ENCODE peak calls at places on chromosomes 13 and 19, in nine cellular contexts. One of them, this sample, is unnamed.

GRCh38 chr13:90302113-90302512 is 1045.4 kb upstream of the MIR17HG start:
- DNase-seq in MCF 10A: peak
- DNase-seq in D721Med: no peak
- DNase-seq in Caco-2: no peak
- DNase-seq in mucosa of descending colon: no peak
- DNase-seq in lower leg skin: no peak
- DNase-seq in Calu3: no peak
- DNase-seq in breast epithelium: no peak
- DNase-seq in AG09319: no peak
- DNase-seq in this sample: no peak

GRCh38 chr19:55838251-55838650 is 1.9 kb downstream of the NLRP4 start:
- DNase-seq in Calu3: no peak
- DNase-seq in D721Med: no peak
- DNase-seq in Caco-2: no peak
- DNase-seq in breast epithelium: no peak
- DNase-seq in lower leg skin: no peak
- DNase-seq in mucosa of descending colon: no peak
- DNase-seq in AG09319: no peak
- DNase-seq in MCF 10A: no peak
- DNase-seq in this sample: no peak

GRCh38 chr13:68523838-68524424 is 1293.8 kb upstream of the PCDH9 start:
- DNase-seq in Calu3: no peak
- DNase-seq in D721Med: no peak
- DNase-seq in MCF 10A: no peak
- DNase-seq in Caco-2: no peak
- DNase-seq in mucosa of descending colon: no peak
- DNase-seq in lower leg skin: no peak
- DNase-seq in AG09319: no peak
- DNase-seq in breast epithelium: no peak
- DNase-seq in this sample: no peak

GRCh38 chr19:31387662-31388175 is 38.5 kb upstream of the TSHZ3 start:
- DNase-seq in Caco-2: no peak
- DNase-seq in AG09319: no peak
- DNase-seq in D721Med: no peak
- DNase-seq in Calu3: no peak
- DNase-seq in lower leg skin: no peak
- DNase-seq in MCF 10A: no peak
- DNase-seq in breast epithelium: no peak
- DNase-seq in mucosa of descending colon: no peak
- DNase-seq in this sample: no peak

GRCh38 chr19:6801397-6802086 is 29.0 kb downstream of the VAV1 start:
- DNase-seq in Caco-2: no peak
- DNase-seq in AG09319: no peak
- DNase-seq in lower leg skin: peak
- DNase-seq in mucosa of descending colon: peak
- DNase-seq in MCF 10A: peak
- DNase-seq in D721Med: no peak
- DNase-seq in Calu3: peak
- DNase-seq in breast epithelium: no peak
- DNase-seq in this sample: peak

GRCh38 chr19:10001899-10002298 is 8.4 kb downstream of the COL5A3 start:
- DNase-seq in Caco-2: peak
- DNase-seq in mucosa of descending colon: peak
- DNase-seq in Calu3: peak
- DNase-seq in breast epithelium: no peak
- DNase-seq in lower leg skin: no peak
- DNase-seq in D721Med: no peak
- DNase-seq in AG09319: no peak
- DNase-seq in MCF 10A: peak
- DNase-seq in this sample: no peak

GRCh38 chr19:31506102-31506501 is 156.9 kb upstream of the TSHZ3 start:
- DNase-seq in AG09319: no peak
- DNase-seq in mucosa of descending colon: no peak
- DNase-seq in lower leg skin: peak
- DNase-seq in MCF 10A: no peak
- DNase-seq in Calu3: no peak
- DNase-seq in D721Med: no peak
- DNase-seq in breast epithelium: no peak
- DNase-seq in Caco-2: no peak
- DNase-seq in this sample: no peak

GRCh38 chr13:59266478-59267063 is 897.2 kb downstream of the DIAPH3 start:
- DNase-seq in mucosa of descending colon: no peak
- DNase-seq in D721Med: no peak
- DNase-seq in breast epithelium: no peak
- DNase-seq in MCF 10A: no peak
- DNase-seq in Calu3: no peak
- DNase-seq in lower leg skin: no peak
- DNase-seq in AG09319: no peak
- DNase-seq in Caco-2: no peak
- DNase-seq in this sample: no peak

GRCh38 chr13:97238432-97238831 is 16.3 kb downstream of the MBNL2 start:
- DNase-seq in breast epithelium: no peak
- DNase-seq in AG09319: no peak
- DNase-seq in mucosa of descending colon: no peak
- DNase-seq in lower leg skin: no peak
- DNase-seq in Calu3: no peak
- DNase-seq in D721Med: no peak
- DNase-seq in Caco-2: no peak
- DNase-seq in MCF 10A: no peak
- DNase-seq in this sample: no peak

GRCh38 chr19:7540761-7541480 is 5.4 kb downstream of the PNPLA6 start:
- DNase-seq in mucosa of descending colon: no peak
- DNase-seq in AG09319: no peak
- DNase-seq in MCF 10A: peak
- DNase-seq in breast epithelium: no peak
- DNase-seq in D721Med: no peak
- DNase-seq in Caco-2: no peak
- DNase-seq in Calu3: no peak
- DNase-seq in lower leg skin: no peak
- DNase-seq in this sample: no peak

GRCh38 chr13:93080166-93080565 is 146.4 kb upstream of the GPC6 start:
- DNase-seq in breast epithelium: no peak
- DNase-seq in Calu3: no peak
- DNase-seq in AG09319: no peak
- DNase-seq in D721Med: no peak
- DNase-seq in lower leg skin: no peak
- DNase-seq in MCF 10A: no peak
- DNase-seq in mucosa of descending colon: no peak
- DNase-seq in Caco-2: no peak
- DNase-seq in this sample: no peak

GRCh38 chr19:44003461-44004134 is 841 bp downstream of the ZNF230 start:
- DNase-seq in Calu3: peak
- DNase-seq in AG09319: no peak
- DNase-seq in breast epithelium: no peak
- DNase-seq in lower leg skin: peak
- DNase-seq in MCF 10A: peak
- DNase-seq in mucosa of descending colon: peak
- DNase-seq in Caco-2: peak
- DNase-seq in D721Med: no peak
- DNase-seq in this sample: peak

GRCh38 chr13:46317120-46317519 is 69.9 kb downstream of the RUBCNL start:
- DNase-seq in lower leg skin: no peak
- DNase-seq in Caco-2: no peak
- DNase-seq in breast epithelium: no peak
- DNase-seq in D721Med: no peak
- DNase-seq in AG09319: no peak
- DNase-seq in MCF 10A: no peak
- DNase-seq in mucosa of descending colon: no peak
- DNase-seq in Calu3: no peak
- DNase-seq in this sample: no peak

GRCh38 chr13:37109080-37109678 is 3.7 kb upstream of the CSNK1A1L start:
- DNase-seq in lower leg skin: no peak
- DNase-seq in MCF 10A: peak
- DNase-seq in Calu3: peak
- DNase-seq in Caco-2: peak
- DNase-seq in mucosa of descending colon: no peak
- DNase-seq in D721Med: no peak
- DNase-seq in AG09319: no peak
- DNase-seq in breast epithelium: no peak
- DNase-seq in this sample: peak

GRCh38 chr13:31119966-31120733 is 41.6 kb downstream of the HSPH1 start:
- DNase-seq in D721Med: no peak
- DNase-seq in Calu3: no peak
- DNase-seq in MCF 10A: peak
- DNase-seq in mucosa of descending colon: no peak
- DNase-seq in Caco-2: no peak
- DNase-seq in AG09319: no peak
- DNase-seq in breast epithelium: no peak
- DNase-seq in lower leg skin: peak
- DNase-seq in this sample: no peak

GRCh38 chr13:30033681-30034447 is 183.4 kb upstream of the UBL3 start:
- DNase-seq in D721Med: no peak
- DNase-seq in lower leg skin: no peak
- DNase-seq in breast epithelium: no peak
- DNase-seq in Caco-2: no peak
- DNase-seq in Calu3: no peak
- DNase-seq in mucosa of descending colon: no peak
- DNase-seq in AG09319: peak
- DNase-seq in MCF 10A: peak
- DNase-seq in this sample: no peak

GRCh38 chr19:44476559-44477408 is 23.5 kb downstream of the ZNF180 start:
- DNase-seq in lower leg skin: no peak
- DNase-seq in AG09319: no peak
- DNase-seq in MCF 10A: peak
- DNase-seq in mucosa of descending colon: no peak
- DNase-seq in breast epithelium: no peak
- DNase-seq in Calu3: no peak
- DNase-seq in Caco-2: peak
- DNase-seq in D721Med: no peak
- DNase-seq in this sample: no peak

GRCh38 chr13:110298566-110299321 is 8.2 kb downstream of the COL4A1 start:
- DNase-seq in mucosa of descending colon: no peak
- DNase-seq in Calu3: no peak
- DNase-seq in AG09319: no peak
- DNase-seq in D721Med: no peak
- DNase-seq in breast epithelium: no peak
- DNase-seq in MCF 10A: no peak
- DNase-seq in lower leg skin: peak
- DNase-seq in Caco-2: no peak
- DNase-seq in this sample: no peak

GRCh38 chr19:45492627-45493470 is 4.0 kb downstream of the RTN2 start:
- DNase-seq in mucosa of descending colon: peak
- DNase-seq in MCF 10A: peak
- DNase-seq in lower leg skin: no peak
- DNase-seq in AG09319: peak
- DNase-seq in D721Med: no peak
- DNase-seq in breast epithelium: no peak
- DNase-seq in Caco-2: peak
- DNase-seq in Calu3: no peak
- DNase-seq in this sample: peak

GRCh38 chr19:18223860-18224524 is 2.2 kb downstream of the PDE4C start:
- DNase-seq in D721Med: no peak
- DNase-seq in Caco-2: peak
- DNase-seq in MCF 10A: peak
- DNase-seq in Calu3: peak
- DNase-seq in AG09319: no peak
- DNase-seq in lower leg skin: no peak
- DNase-seq in mucosa of descending colon: peak
- DNase-seq in breast epithelium: no peak
- DNase-seq in this sample: peak

GRCh38 chr13:47837104-47837880 is 163.8 kb downstream of the SUCLA2 start:
- DNase-seq in MCF 10A: no peak
- DNase-seq in Caco-2: no peak
- DNase-seq in AG09319: no peak
- DNase-seq in Calu3: no peak
- DNase-seq in breast epithelium: no peak
- DNase-seq in D721Med: no peak
- DNase-seq in lower leg skin: no peak
- DNase-seq in mucosa of descending colon: no peak
- DNase-seq in this sample: no peak

GRCh38 chr19:48629599-48630288 is 7.4 kb downstream of the DBP start:
- DNase-seq in MCF 10A: no peak
- DNase-seq in Calu3: no peak
- DNase-seq in Caco-2: peak
- DNase-seq in lower leg skin: no peak
- DNase-seq in mucosa of descending colon: peak
- DNase-seq in D721Med: no peak
- DNase-seq in breast epithelium: no peak
- DNase-seq in AG09319: no peak
- DNase-seq in this sample: no peak

GRCh38 chr13:91375119-91375729 is 23.2 kb upstream of the GPC5 start:
- DNase-seq in Caco-2: peak
- DNase-seq in lower leg skin: no peak
- DNase-seq in MCF 10A: peak
- DNase-seq in Calu3: no peak
- DNase-seq in breast epithelium: no peak
- DNase-seq in mucosa of descending colon: no peak
- DNase-seq in D721Med: no peak
- DNase-seq in AG09319: no peak
- DNase-seq in this sample: peak

GRCh38 chr19:29308977-29309520 is 96.1 kb upstream of the UQCRFS1 start:
- DNase-seq in lower leg skin: no peak
- DNase-seq in mucosa of descending colon: no peak
- DNase-seq in MCF 10A: no peak
- DNase-seq in Caco-2: no peak
- DNase-seq in D721Med: no peak
- DNase-seq in breast epithelium: no peak
- DNase-seq in AG09319: no peak
- DNase-seq in Calu3: no peak
- DNase-seq in this sample: no peak
- TF ChIP-seq CTCF in lower leg skin: no peak
- TF ChIP-seq CTCF in mucosa of descending colon: no peak
- TF ChIP-seq CTCF in MCF 10A: no peak
- TF ChIP-seq CTCF in Caco-2: no peak
- TF ChIP-seq CTCF in D721Med: no peak
- TF ChIP-seq CTCF in breast epithelium: no peak
- TF ChIP-seq CTCF in AG09319: no peak
- TF ChIP-seq CTCF in Calu3: no peak
- TF ChIP-seq CTCF in this sample: no peak

GRCh38 chr13:22009937-22010336 is 339.1 kb downstream of the FGF9 start:
- DNase-seq in AG09319: no peak
- DNase-seq in Caco-2: no peak
- DNase-seq in D721Med: no peak
- DNase-seq in lower leg skin: no peak
- DNase-seq in breast epithelium: no peak
- DNase-seq in MCF 10A: no peak
- DNase-seq in mucosa of descending colon: no peak
- DNase-seq in Calu3: no peak
- DNase-seq in this sample: no peak
- TF ChIP-seq CTCF in AG09319: no peak
- TF ChIP-seq CTCF in Caco-2: no peak
- TF ChIP-seq CTCF in D721Med: no peak
- TF ChIP-seq CTCF in lower leg skin: no peak
- TF ChIP-seq CTCF in breast epithelium: no peak
- TF ChIP-seq CTCF in MCF 10A: no peak
- TF ChIP-seq CTCF in mucosa of descending colon: no peak
- TF ChIP-seq CTCF in Calu3: no peak
- TF ChIP-seq CTCF in this sample: no peak

GRCh38 chr19:32880607-32881006 is 11.0 kb upstream of the SLC7A9 start:
- DNase-seq in breast epithelium: no peak
- DNase-seq in mucosa of descending colon: no peak
- DNase-seq in lower leg skin: no peak
- DNase-seq in Caco-2: no peak
- DNase-seq in AG09319: no peak
- DNase-seq in D721Med: no peak
- DNase-seq in MCF 10A: no peak
- DNase-seq in Calu3: no peak
- DNase-seq in this sample: peak
- TF ChIP-seq CTCF in breast epithelium: no peak
- TF ChIP-seq CTCF in mucosa of descending colon: no peak
- TF ChIP-seq CTCF in lower leg skin: no peak
- TF ChIP-seq CTCF in Caco-2: no peak
- TF ChIP-seq CTCF in AG09319: no peak
- TF ChIP-seq CTCF in D721Med: no peak
- TF ChIP-seq CTCF in MCF 10A: no peak
- TF ChIP-seq CTCF in Calu3: no peak
- TF ChIP-seq CTCF in this sample: no peak

GRCh38 chr13:80036845-80037504 is 304.0 kb downstream of the SPRY2 start:
- DNase-seq in mucosa of descending colon: no peak
- DNase-seq in MCF 10A: no peak
- DNase-seq in Caco-2: no peak
- DNase-seq in Calu3: no peak
- DNase-seq in lower leg skin: no peak
- DNase-seq in breast epithelium: no peak
- DNase-seq in AG09319: no peak
- DNase-seq in D721Med: no peak
- DNase-seq in this sample: no peak
- TF ChIP-seq CTCF in mucosa of descending colon: no peak
- TF ChIP-seq CTCF in MCF 10A: no peak
- TF ChIP-seq CTCF in Caco-2: no peak
- TF ChIP-seq CTCF in Calu3: no peak
- TF ChIP-seq CTCF in lower leg skin: no peak
- TF ChIP-seq CTCF in breast epithelium: no peak
- TF ChIP-seq CTCF in AG09319: no peak
- TF ChIP-seq CTCF in D721Med: no peak
- TF ChIP-seq CTCF in this sample: no peak